ENCODE peak calls at places on chromosome 19, in four cellular contexts. H is lower lobe of right lung, A is gastrocnemius medialis, G is psoas muscle. W is an unnamed sample. For H3K27me3, the result is how much of the 10 kb centered on the place peaks cover.

GRCh38 chr19:40445945-40446784 is 2.0 kb upstream of the SERTAD3 start:
- DNase-seq in A (no peak), G (no peak), H (no peak), W (no peak)

GRCh38 chr19:41928754-41929535 is 696 bp upstream of the ERFL start:
- DNase-seq in G (no peak), A (no peak), H (no peak), W (no peak)

GRCh38 chr19:56712609-56713008 is 41.1 kb upstream of the ZNF835 start:
- DNase-seq in A (no peak), G (no peak), H (no peak), W (no peak)

GRCh38 chr19:33064778-33065550 is at the start of gene RHPN2:
- DNase-seq in G (peak), A (no peak), H (peak), W (peak)

GRCh38 chr19:18543814-18544475 is 572 bp upstream of the FKBP8 start:
- DNase-seq in H (peak), G (no peak), A (peak), W (peak)

GRCh38 chr19:58361900-58362271 is 665 bp downstream of the ZNF497 start:
- DNase-seq in H (peak), G (peak), A (no peak), W (peak)

GRCh38 chr19:29665826-29666633 is 769 bp downstream of the PLEKHF1 start:
- DNase-seq in G (peak), A (peak), H (peak), W (peak)

GRCh38 chr19:12484371-12485322 is at the start of gene ZNF709:
- DNase-seq in A (peak), G (peak), H (peak), W (peak)

GRCh38 chr19:57063070-57063469 is 56.7 kb upstream of the USP29 start:
- DNase-seq in A (no peak), G (no peak), H (no peak), W (no peak)

GRCh38 chr19:17871878-17872250 is at the start of gene SLC5A5:
- DNase-seq in A (no peak), H (no peak), G (no peak), W (no peak)

GRCh38 chr19:36488816-36489138 is 584 bp downstream of the ZNF566 start:
- DNase-seq in A (no peak), H (no peak), G (peak), W (no peak)

GRCh38 chr19:14089662-14090508 is 666 bp downstream of the SAMD1 start:
- DNase-seq in H (peak), G (peak), A (no peak), W (peak)

GRCh38 chr19:33528404-33528803 is 6.8 kb upstream of the PEPD start:
- DNase-seq in A (no peak), G (no peak), H (no peak), W (no peak)

GRCh38 chr19:8610041-8610927 is at the start of gene ADAMTS10:
- DNase-seq in A (no peak), H (no peak), G (peak), W (peak)

GRCh38 chr19:35228177-35228930 is at the start of gene FAM187B:
- DNase-seq in H (no peak), G (no peak), A (no peak), W (no peak)

GRCh38 chr19:19566306-19566705 is 28.2 kb downstream of the CILP2 start:
- DNase-seq in H (no peak), G (no peak), A (no peak), W (no peak)

GRCh38 chr19:8487137-8487851 is 15.1 kb downstream of the PRAM1 start:
- DNase-seq in A (no peak), H (peak), G (no peak), W (no peak)

GRCh38 chr19:23409392-23410048 is 14.2 kb upstream of the ZNF91 start:
- DNase-seq in G (no peak), A (no peak), H (no peak), W (no peak)

GRCh38 chr19:57559008-57559403 is 657 bp downstream of the ZNF550 start:
- DNase-seq in G (no peak), H (peak), A (no peak), W (peak)

GRCh38 chr19:45952691-45953505 is 20.8 kb downstream of the NOVA2 start:
- DNase-seq in H (no peak), G (peak), A (no peak), W (peak)

GRCh38 chr19:14164088-14164487 is 27.7 kb upstream of the ASF1B start:
- DNase-seq in H (no peak), G (no peak), A (no peak), W (no peak)

GRCh38 chr19:41547569-41547968 is 28.4 kb upstream of the CEACAM21 start:
- DNase-seq in G (no peak), A (no peak), H (no peak), W (no peak)

GRCh38 chr19:13093407-13094284 is 9.0 kb downstream of the LYL1 start:
- DNase-seq in G (peak), A (peak), H (peak), W (peak)

GRCh38 chr19:55646889-55647731 is 902 bp upstream of the CCDC106 start:
- DNase-seq in G (no peak), H (no peak), A (no peak), W (no peak)

GRCh38 chr19:16001481-16002312 is 52.9 kb downstream of the OR10H4 start:
- DNase-seq in G (no peak), H (no peak), A (no peak), W (no peak)
- H3K4me3 ChIP-seq in G (peak), H (peak), A (peak), W (peak)

DNA sequence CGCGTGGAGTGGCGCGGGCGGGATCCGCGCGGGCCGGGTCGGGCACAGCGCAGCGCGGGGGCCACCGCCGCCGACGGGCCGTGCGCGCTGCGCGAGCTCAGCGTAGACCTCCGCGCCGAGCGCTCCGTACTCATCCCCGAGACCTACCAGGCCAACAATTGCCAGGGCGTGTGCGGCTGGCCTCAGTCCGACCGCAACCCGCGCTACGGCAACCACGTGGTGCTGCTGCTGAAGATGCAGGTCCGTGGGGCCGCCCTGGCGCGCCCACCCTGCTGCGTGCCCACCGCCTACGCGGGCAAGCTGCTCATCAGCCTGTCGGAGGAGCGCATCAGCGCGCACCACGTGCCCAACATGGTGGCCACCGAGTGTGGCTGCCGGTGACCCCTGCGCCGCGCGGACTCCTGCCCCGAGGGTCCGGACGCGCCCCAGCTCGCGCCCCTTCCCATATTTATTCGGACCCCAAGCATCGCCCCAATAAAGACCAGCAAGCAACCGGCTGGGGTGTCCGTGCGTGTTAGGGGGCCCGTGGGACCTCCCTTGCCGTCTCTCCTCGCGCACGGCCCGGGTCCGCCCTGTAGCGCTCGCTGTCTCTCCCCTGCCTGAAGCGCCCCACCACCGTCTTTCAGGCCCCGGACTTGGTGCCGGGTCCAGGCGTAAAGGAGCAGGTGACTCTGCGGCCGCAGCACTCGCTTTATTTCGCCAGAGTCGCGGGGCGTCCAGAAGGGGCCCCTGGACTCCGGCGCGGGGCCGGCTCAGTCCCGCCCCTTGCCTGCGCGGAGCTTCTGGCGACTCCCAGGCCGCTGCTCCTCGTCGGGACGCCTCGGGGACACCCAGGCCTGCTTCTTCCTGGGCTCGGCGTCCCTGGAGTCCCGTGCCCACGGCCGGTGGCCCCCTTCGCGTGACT is 2.7 kb downstream of the AMH start:
- DNase-seq in A (no peak), H (no peak), G (no peak), W (no peak)
- H3K27me3 ChIP-seq in A (under half), H (half or more), G (under half), W (half or more)

GRCh38 chr19:48632692-48633147 is 4.5 kb downstream of the DBP start:
- DNase-seq in G (no peak), A (no peak), H (no peak), W (no peak)
- H3K4me3 ChIP-seq in G (no peak), A (no peak), H (no peak), W (no peak)

GRCh38 chr19:5811117-5811516 is 6.2 kb downstream of the NRTN start:
- DNase-seq in H (no peak), G (no peak), A (no peak), W (no peak)

GRCh38 chr19:5817218-5817617 is 12.4 kb downstream of the NRTN start:
- DNase-seq in A (no peak), G (no peak), H (no peak), W (no peak)

GRCh38 chr19:5818594-5818993 is 13.7 kb downstream of the NRTN start:
- DNase-seq in G (no peak), H (no peak), A (no peak), W (no peak)

GRCh38 chr19:5814847-5815246 is 10.0 kb downstream of the NRTN start:
- DNase-seq in G (no peak), H (no peak), A (no peak), W (no peak)

DNA sequence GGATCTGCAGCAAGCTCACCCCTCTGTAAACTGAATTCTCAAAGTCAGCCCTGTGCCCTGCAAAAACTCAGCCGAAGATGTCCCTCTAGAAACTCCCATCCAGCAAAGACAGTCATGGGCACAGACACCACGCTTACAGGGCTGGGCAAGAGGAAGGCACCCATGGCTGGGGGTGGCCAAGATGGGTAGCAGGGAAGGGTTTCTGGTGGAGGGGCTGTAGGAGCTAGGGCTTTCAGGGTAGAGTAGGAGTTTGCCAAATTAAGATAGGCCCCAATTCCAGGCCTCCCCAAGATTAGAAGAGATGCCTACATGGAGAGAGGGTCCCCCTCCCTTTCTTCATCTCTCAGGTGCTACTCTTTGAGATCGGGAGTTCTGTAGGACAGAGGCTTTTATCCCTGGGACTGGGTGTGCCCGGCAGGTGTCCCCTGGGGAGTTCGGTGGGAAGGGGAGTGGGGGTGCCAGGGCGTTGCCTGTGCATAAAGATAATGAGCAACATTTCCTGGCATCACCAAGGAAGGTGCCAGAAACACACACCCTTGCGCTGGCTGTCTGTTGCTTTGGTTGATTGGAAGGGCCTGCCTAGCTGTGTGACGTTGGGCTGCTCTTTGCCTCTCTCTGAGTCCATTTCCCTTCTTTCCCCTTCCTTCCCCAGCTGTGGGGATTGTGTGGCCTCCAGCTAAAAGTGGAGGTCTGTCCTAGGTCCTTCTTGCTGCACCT is 9.4 kb downstream of the NRTN start:
- DNase-seq in G (no peak), A (no peak), H (no peak), W (no peak)
- H3K27me3 ChIP-seq in G (under half), A (under half), H (under half), W (under half)

DNA sequence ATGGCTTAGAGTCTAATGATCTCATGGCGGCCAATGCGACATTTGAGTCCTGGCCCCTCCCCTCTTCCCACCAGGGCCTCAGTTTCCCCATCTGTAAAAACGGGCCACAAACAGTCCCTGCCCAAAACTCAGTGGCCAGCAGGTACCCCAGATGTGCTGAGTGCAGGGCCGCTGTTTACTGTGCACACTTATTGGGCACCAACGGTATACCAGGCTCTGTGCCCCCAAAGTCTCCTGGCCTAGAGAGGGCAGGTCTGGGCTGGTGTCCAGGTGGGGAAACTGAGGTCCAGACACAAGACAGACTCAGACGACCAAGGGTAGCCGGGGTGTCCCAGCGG is 23.6 kb upstream of the WDR18 start:
- DNase-seq in H (no peak), A (no peak), G (no peak), W (no peak)
- H3K4me3 ChIP-seq in H (no peak), A (no peak), G (no peak), W (no peak)

DNA sequence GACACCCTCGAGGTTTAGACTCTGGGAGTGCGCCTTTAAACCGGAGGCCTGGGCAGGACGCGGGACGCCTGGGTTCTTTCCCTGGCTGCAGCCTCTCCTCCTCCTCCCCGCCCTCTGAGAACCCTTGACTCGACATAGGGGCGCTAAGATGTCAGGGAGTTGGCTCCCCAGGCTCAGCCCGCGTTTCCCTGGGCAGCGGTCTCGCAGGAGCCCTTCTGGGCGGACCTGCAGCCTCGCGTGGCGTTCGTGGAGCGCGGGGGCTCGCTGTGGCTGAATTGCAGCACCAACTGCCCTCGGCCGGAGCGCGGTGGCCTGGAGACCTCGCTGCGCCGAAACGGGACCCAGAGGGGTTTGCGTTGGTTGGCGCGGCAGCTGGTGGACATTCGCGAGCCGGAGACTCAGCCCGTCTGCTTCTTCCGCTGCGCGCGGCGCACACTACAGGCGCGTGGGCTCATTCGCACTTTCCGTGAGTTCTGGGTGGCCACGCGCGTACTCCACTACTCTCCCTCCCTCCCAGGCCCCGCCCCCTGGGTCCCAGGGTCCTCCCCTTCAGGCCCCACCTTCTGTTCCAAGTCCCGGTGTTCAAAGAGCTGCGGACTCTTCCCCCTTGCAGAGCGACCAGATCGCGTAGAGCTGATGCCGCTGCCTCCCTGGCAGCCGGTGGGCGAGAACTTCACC is 1.3 kb downstream of the ICAM5 start:
- DNase-seq in G (no peak), A (no peak), H (peak), W (no peak)
- H3K27me3 ChIP-seq in G (half or more), A (half or more), H (half or more), W (half or more)

DNA sequence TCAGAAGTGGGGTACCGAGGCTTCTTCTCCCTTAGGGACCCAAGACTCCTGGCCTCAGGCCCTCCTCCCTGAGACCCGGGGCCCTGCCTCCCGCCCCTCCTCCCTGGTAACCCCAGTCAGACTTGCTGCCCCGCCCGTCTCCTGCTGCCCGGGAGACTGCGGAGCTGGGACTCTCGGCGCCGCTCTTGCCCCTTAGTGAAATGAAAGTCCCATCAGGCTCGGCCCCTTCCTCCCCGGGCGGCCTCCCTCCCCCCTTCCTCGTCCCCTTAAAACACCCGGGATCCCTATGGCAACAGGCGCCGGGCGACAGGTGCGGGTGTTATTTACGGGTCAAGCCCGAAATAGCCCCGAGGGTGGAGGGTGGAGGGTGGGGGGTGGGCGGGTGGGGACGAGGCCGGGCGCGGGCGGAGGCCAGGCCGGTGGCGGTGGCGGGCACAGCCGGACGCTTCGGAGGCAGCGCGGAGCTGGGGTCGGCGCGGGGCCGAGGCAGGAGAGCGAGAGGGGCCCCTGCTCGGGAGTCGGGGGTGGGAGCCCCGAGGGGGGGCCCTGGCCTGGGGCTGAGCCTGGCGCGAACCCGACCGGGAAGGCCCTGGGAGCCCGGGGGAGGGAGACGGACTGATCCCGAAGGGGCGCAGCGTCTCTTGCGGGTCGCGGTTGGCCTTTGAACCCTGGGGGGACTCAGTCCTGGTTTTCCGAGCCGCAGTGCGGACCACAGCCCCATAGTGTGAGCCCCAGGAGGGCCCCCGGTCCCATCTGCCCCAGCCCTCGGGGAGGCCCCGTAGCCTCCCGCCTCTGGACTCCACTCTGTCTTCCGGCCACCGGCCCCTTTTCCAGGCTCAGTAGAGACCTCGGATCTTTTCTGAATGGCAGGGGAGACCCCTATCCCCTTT is at the start of gene CACNG6:
- DNase-seq in A (peak), H (peak), G (peak), W (no peak)
- H3K4me3 ChIP-seq in A (peak), H (peak), G (peak), W (peak)

W was measured in heart right ventricle.